ENCODE peak calls at places on chromosome 7, in ten cellular contexts. One of them, this sample, is unnamed.

GRCh38 chr7:38929460-38930171 is 20.6 kb upstream of the VPS41 start:
- DNase-seq in right atrium auricular region: no peak
- DNase-seq in tibial nerve: no peak
- DNase-seq in psoas muscle: no peak
- DNase-seq in epithelial cell of esophagus: no peak
- DNase-seq in GM12865: no peak
- DNase-seq in adrenal gland: no peak
- DNase-seq in mucosa of descending colon: no peak
- DNase-seq in mammary epithelial cell: no peak
- DNase-seq in coronary artery: no peak
- DNase-seq in this sample: no peak

GRCh38 chr7:74455933-74456332 is 2.2 kb downstream of the GTF2IRD1 start:
- DNase-seq in right atrium auricular region: no peak
- DNase-seq in tibial nerve: no peak
- DNase-seq in psoas muscle: no peak
- DNase-seq in epithelial cell of esophagus: no peak
- DNase-seq in GM12865: no peak
- DNase-seq in adrenal gland: peak; percentile 77
- DNase-seq in mucosa of descending colon: no peak
- DNase-seq in mammary epithelial cell: no peak
- DNase-seq in coronary artery: no peak
- DNase-seq in this sample: no peak

GRCh38 chr7:1700536-1701333 is 30.7 kb downstream of the ELFN1 start:
- DNase-seq in right atrium auricular region: no peak
- DNase-seq in tibial nerve: no peak
- DNase-seq in psoas muscle: no peak
- DNase-seq in epithelial cell of esophagus: no peak
- DNase-seq in GM12865: no peak
- DNase-seq in adrenal gland: peak; percentile 28
- DNase-seq in mucosa of descending colon: peak; percentile 2
- DNase-seq in mammary epithelial cell: no peak
- DNase-seq in coronary artery: peak; percentile 35
- DNase-seq in this sample: no peak

GRCh38 chr7:47414342-47415288 is 167.3 kb downstream of the TNS3 start:
- DNase-seq in right atrium auricular region: no peak
- DNase-seq in tibial nerve: no peak
- DNase-seq in psoas muscle: no peak
- DNase-seq in epithelial cell of esophagus: no peak
- DNase-seq in GM12865: no peak
- DNase-seq in adrenal gland: peak; percentile 63
- DNase-seq in mucosa of descending colon: no peak
- DNase-seq in mammary epithelial cell: no peak
- DNase-seq in coronary artery: peak; percentile 72
- DNase-seq in this sample: no peak

GRCh38 chr7:90530263-90530662 is 60.8 kb downstream of the PTTG1IP2 start:
- DNase-seq in right atrium auricular region: no peak
- DNase-seq in tibial nerve: no peak
- DNase-seq in psoas muscle: no peak
- DNase-seq in epithelial cell of esophagus: peak; percentile 92
- DNase-seq in GM12865: no peak
- DNase-seq in adrenal gland: no peak
- DNase-seq in mucosa of descending colon: no peak
- DNase-seq in mammary epithelial cell: peak; percentile 72
- DNase-seq in coronary artery: no peak
- DNase-seq in this sample: no peak

GRCh38 chr7:128361463-128362441 is at the start of gene PRRT4:
- DNase-seq in right atrium auricular region: no peak
- DNase-seq in tibial nerve: no peak
- DNase-seq in psoas muscle: peak; percentile 77
- DNase-seq in epithelial cell of esophagus: peak; percentile 50
- DNase-seq in GM12865: no peak
- DNase-seq in adrenal gland: peak; percentile 69
- DNase-seq in mucosa of descending colon: peak; percentile 46
- DNase-seq in mammary epithelial cell: no peak
- DNase-seq in coronary artery: no peak
- DNase-seq in this sample: no peak

GRCh38 chr7:120370954-120371353 is 98.0 kb downstream of the KCND2 start:
- DNase-seq in right atrium auricular region: no peak
- DNase-seq in tibial nerve: no peak
- DNase-seq in psoas muscle: no peak
- DNase-seq in epithelial cell of esophagus: no peak
- DNase-seq in GM12865: peak; percentile 16
- DNase-seq in adrenal gland: no peak
- DNase-seq in mucosa of descending colon: no peak
- DNase-seq in mammary epithelial cell: no peak
- DNase-seq in coronary artery: no peak
- DNase-seq in this sample: peak; percentile 30

GRCh38 chr7:90686146-90686545 is 90.0 kb downstream of the CDK14 start:
- DNase-seq in right atrium auricular region: no peak
- DNase-seq in tibial nerve: no peak
- DNase-seq in psoas muscle: no peak
- DNase-seq in epithelial cell of esophagus: no peak
- DNase-seq in GM12865: no peak
- DNase-seq in adrenal gland: no peak
- DNase-seq in mucosa of descending colon: no peak
- DNase-seq in mammary epithelial cell: no peak
- DNase-seq in coronary artery: no peak
- DNase-seq in this sample: no peak

GRCh38 chr7:35848728-35849127 is 47.9 kb downstream of the SEPTIN7 start:
- DNase-seq in right atrium auricular region: no peak
- DNase-seq in tibial nerve: no peak
- DNase-seq in psoas muscle: no peak
- DNase-seq in epithelial cell of esophagus: no peak
- DNase-seq in GM12865: no peak
- DNase-seq in adrenal gland: no peak
- DNase-seq in mucosa of descending colon: no peak
- DNase-seq in mammary epithelial cell: no peak
- DNase-seq in coronary artery: no peak
- DNase-seq in this sample: no peak

GRCh38 chr7:24381919-24382505 is 98.0 kb downstream of the NPY start:
- DNase-seq in right atrium auricular region: no peak
- DNase-seq in tibial nerve: no peak
- DNase-seq in psoas muscle: no peak
- DNase-seq in epithelial cell of esophagus: peak; percentile 45
- DNase-seq in GM12865: peak; percentile 62
- DNase-seq in adrenal gland: no peak
- DNase-seq in mucosa of descending colon: no peak
- DNase-seq in mammary epithelial cell: peak; percentile 12
- DNase-seq in coronary artery: no peak
- DNase-seq in this sample: peak; percentile 15

GRCh38 chr7:151506901-151507382 is 12.8 kb downstream of the RHEB start:
- DNase-seq in right atrium auricular region: no peak
- DNase-seq in tibial nerve: no peak
- DNase-seq in psoas muscle: no peak
- DNase-seq in epithelial cell of esophagus: peak; percentile 47
- DNase-seq in GM12865: no peak
- DNase-seq in adrenal gland: no peak
- DNase-seq in mucosa of descending colon: no peak
- DNase-seq in mammary epithelial cell: peak; percentile 36
- DNase-seq in coronary artery: no peak
- DNase-seq in this sample: no peak
- TF ChIP-seq CTCF in right atrium auricular region: no peak
- TF ChIP-seq CTCF in tibial nerve: no peak
- TF ChIP-seq CTCF in psoas muscle: peak; percentile 10
- TF ChIP-seq CTCF in epithelial cell of esophagus: no peak
- TF ChIP-seq CTCF in GM12865: no peak
- TF ChIP-seq CTCF in adrenal gland: no peak
- TF ChIP-seq CTCF in mucosa of descending colon: no peak
- TF ChIP-seq CTCF in mammary epithelial cell: no peak
- TF ChIP-seq CTCF in coronary artery: no peak
- TF ChIP-seq CTCF in this sample: peak; percentile 14

GRCh38 chr7:41938371-41938770 is 235.5 kb upstream of the INHBA start:
- DNase-seq in right atrium auricular region: no peak
- DNase-seq in tibial nerve: no peak
- DNase-seq in psoas muscle: no peak
- DNase-seq in epithelial cell of esophagus: no peak
- DNase-seq in GM12865: no peak
- DNase-seq in adrenal gland: no peak
- DNase-seq in mucosa of descending colon: no peak
- DNase-seq in mammary epithelial cell: no peak
- DNase-seq in coronary artery: no peak
- DNase-seq in this sample: no peak

GRCh38 chr7:41942468-41943097 is 239.7 kb upstream of the INHBA start:
- DNase-seq in right atrium auricular region: no peak
- DNase-seq in tibial nerve: no peak
- DNase-seq in psoas muscle: no peak
- DNase-seq in epithelial cell of esophagus: no peak
- DNase-seq in GM12865: no peak
- DNase-seq in adrenal gland: no peak
- DNase-seq in mucosa of descending colon: peak; percentile 68
- DNase-seq in mammary epithelial cell: no peak
- DNase-seq in coronary artery: no peak
- DNase-seq in this sample: no peak

GRCh38 chr7:41943098-41943577 is 240.2 kb upstream of the INHBA start:
- DNase-seq in right atrium auricular region: peak; percentile 82
- DNase-seq in tibial nerve: peak; percentile 92
- DNase-seq in psoas muscle: peak; percentile 88
- DNase-seq in epithelial cell of esophagus: peak; percentile 76
- DNase-seq in GM12865: peak; percentile 76
- DNase-seq in adrenal gland: peak; percentile 89
- DNase-seq in mucosa of descending colon: peak; percentile 92
- DNase-seq in mammary epithelial cell: peak; percentile 63
- DNase-seq in coronary artery: peak; percentile 88
- DNase-seq in this sample: no peak

DNA sequence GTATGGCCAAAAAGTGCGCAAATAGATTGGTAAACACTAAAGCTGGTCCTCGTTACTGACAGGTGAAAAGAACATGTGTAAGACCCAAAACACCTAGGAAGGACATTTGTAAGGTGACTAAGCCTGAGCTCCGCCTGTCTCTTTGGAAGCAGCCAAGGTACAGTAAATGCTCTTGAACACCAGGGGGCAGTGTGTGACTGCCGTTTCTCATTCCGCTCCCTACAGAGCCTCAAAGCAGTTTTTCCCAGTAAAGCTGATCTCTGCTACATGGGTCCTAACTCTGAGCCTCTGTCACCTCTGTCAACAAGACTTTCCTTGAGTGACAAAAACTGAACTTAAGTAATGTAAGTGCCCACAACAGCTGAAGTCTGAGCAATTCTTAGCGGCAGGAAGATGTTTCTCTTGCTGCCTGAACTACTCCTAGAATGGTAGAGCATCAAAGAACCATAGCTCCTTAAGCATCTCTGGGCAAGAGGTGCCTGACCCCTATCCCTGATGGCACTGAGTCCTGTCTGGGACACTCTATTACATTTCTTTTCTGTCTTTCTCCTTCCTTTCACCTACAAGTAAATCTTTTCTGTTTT is 238.0 kb upstream of the INHBA start:
- DNase-seq in right atrium auricular region: peak; percentile 78
- DNase-seq in tibial nerve: peak; percentile 69
- DNase-seq in psoas muscle: peak; percentile 68
- DNase-seq in epithelial cell of esophagus: peak; percentile 85
- DNase-seq in GM12865: peak; percentile 72
- DNase-seq in adrenal gland: peak; percentile 89
- DNase-seq in mucosa of descending colon: peak; percentile 44
- DNase-seq in mammary epithelial cell: peak; percentile 71
- DNase-seq in coronary artery: no peak
- DNase-seq in this sample: no peak
- TF ChIP-seq CTCF in right atrium auricular region: peak; percentile 92
- TF ChIP-seq CTCF in tibial nerve: peak; percentile 84
- TF ChIP-seq CTCF in psoas muscle: peak; percentile 90
- TF ChIP-seq CTCF in epithelial cell of esophagus: peak; percentile 97
- TF ChIP-seq CTCF in GM12865: peak; percentile 91
- TF ChIP-seq CTCF in adrenal gland: peak; percentile 86
- TF ChIP-seq CTCF in mucosa of descending colon: peak; percentile 81
- TF ChIP-seq CTCF in mammary epithelial cell: peak; percentile 71
- TF ChIP-seq CTCF in coronary artery: peak; percentile 80
- TF ChIP-seq CTCF in this sample: peak; percentile 94

GRCh38 chr7:97117372-97118188 is at the start of gene SDHAF3:
- DNase-seq in right atrium auricular region: peak; percentile 98
- DNase-seq in tibial nerve: peak; percentile 92
- DNase-seq in psoas muscle: peak; percentile 99
- DNase-seq in epithelial cell of esophagus: peak; percentile 99
- DNase-seq in GM12865: peak; percentile 99
- DNase-seq in adrenal gland: peak; percentile 99
- DNase-seq in mucosa of descending colon: peak; percentile 98
- DNase-seq in mammary epithelial cell: peak; percentile 95
- DNase-seq in coronary artery: peak; percentile 98
- DNase-seq in this sample: peak; percentile 97
- TF ChIP-seq CTCF in right atrium auricular region: peak; percentile 47
- TF ChIP-seq CTCF in tibial nerve: no peak
- TF ChIP-seq CTCF in psoas muscle: peak; percentile 13
- TF ChIP-seq CTCF in epithelial cell of esophagus: peak; percentile 2
- TF ChIP-seq CTCF in GM12865: peak; percentile 17
- TF ChIP-seq CTCF in adrenal gland: no peak
- TF ChIP-seq CTCF in mucosa of descending colon: peak; percentile 28
- TF ChIP-seq CTCF in mammary epithelial cell: no peak
- TF ChIP-seq CTCF in coronary artery: no peak
- TF ChIP-seq CTCF in this sample: peak; percentile 6

GRCh38 chr7:81956520-81956919 is 186.7 kb upstream of the HGF start:
- DNase-seq in right atrium auricular region: no peak
- DNase-seq in tibial nerve: peak; percentile 20
- DNase-seq in psoas muscle: no peak
- DNase-seq in epithelial cell of esophagus: peak; percentile 23
- DNase-seq in GM12865: peak; percentile 70
- DNase-seq in adrenal gland: no peak
- DNase-seq in mucosa of descending colon: no peak
- DNase-seq in mammary epithelial cell: no peak
- DNase-seq in coronary artery: no peak
- DNase-seq in this sample: no peak
- TF ChIP-seq CTCF in right atrium auricular region: peak; percentile 60
- TF ChIP-seq CTCF in tibial nerve: peak; percentile 46
- TF ChIP-seq CTCF in psoas muscle: peak; percentile 27
- TF ChIP-seq CTCF in epithelial cell of esophagus: peak; percentile 38
- TF ChIP-seq CTCF in GM12865: peak; percentile 47
- TF ChIP-seq CTCF in adrenal gland: no peak
- TF ChIP-seq CTCF in mucosa of descending colon: no peak
- TF ChIP-seq CTCF in mammary epithelial cell: peak; percentile 10
- TF ChIP-seq CTCF in coronary artery: no peak
- TF ChIP-seq CTCF in this sample: peak; percentile 45

DNA sequence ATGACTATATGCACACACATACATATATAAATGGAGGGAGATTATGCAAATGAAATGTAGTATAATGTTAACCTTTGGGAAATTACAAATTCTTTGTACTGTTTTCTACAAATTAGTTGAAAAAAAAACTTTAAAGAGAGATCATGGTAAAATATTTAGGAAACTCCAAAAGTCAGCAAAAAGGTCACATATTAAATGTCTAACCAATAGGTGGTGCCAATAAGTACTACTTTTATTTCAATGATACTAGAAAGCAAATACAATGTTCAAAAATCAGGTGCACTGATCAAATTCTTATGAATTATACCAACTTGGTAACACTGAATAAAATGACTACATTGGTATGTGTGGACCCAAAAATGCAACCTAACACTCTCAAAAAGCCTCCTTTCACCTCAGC is 276.9 kb downstream of the DOCK4 start:
- DNase-seq in right atrium auricular region: no peak
- DNase-seq in tibial nerve: no peak
- DNase-seq in psoas muscle: no peak
- DNase-seq in epithelial cell of esophagus: no peak
- DNase-seq in GM12865: no peak
- DNase-seq in adrenal gland: no peak
- DNase-seq in mucosa of descending colon: no peak
- DNase-seq in mammary epithelial cell: no peak
- DNase-seq in coronary artery: no peak
- DNase-seq in this sample: no peak
- TF ChIP-seq CTCF in right atrium auricular region: no peak
- TF ChIP-seq CTCF in tibial nerve: no peak
- TF ChIP-seq CTCF in psoas muscle: no peak
- TF ChIP-seq CTCF in epithelial cell of esophagus: no peak
- TF ChIP-seq CTCF in GM12865: no peak
- TF ChIP-seq CTCF in adrenal gland: no peak
- TF ChIP-seq CTCF in mucosa of descending colon: no peak
- TF ChIP-seq CTCF in mammary epithelial cell: no peak
- TF ChIP-seq CTCF in coronary artery: no peak
- TF ChIP-seq CTCF in this sample: no peak

GRCh38 chr7:13279854-13280435 is 592.5 kb downstream of the ARL4A start:
- DNase-seq in right atrium auricular region: no peak
- DNase-seq in tibial nerve: no peak
- DNase-seq in psoas muscle: no peak
- DNase-seq in epithelial cell of esophagus: peak; percentile 33
- DNase-seq in GM12865: peak; percentile 1
- DNase-seq in adrenal gland: no peak
- DNase-seq in mucosa of descending colon: no peak
- DNase-seq in mammary epithelial cell: no peak
- DNase-seq in coronary artery: no peak
- DNase-seq in this sample: no peak
- TF ChIP-seq CTCF in right atrium auricular region: peak; percentile 69
- TF ChIP-seq CTCF in tibial nerve: no peak
- TF ChIP-seq CTCF in psoas muscle: peak; percentile 64
- TF ChIP-seq CTCF in epithelial cell of esophagus: peak; percentile 10
- TF ChIP-seq CTCF in GM12865: no peak
- TF ChIP-seq CTCF in adrenal gland: peak; percentile 18
- TF ChIP-seq CTCF in mucosa of descending colon: no peak
- TF ChIP-seq CTCF in mammary epithelial cell: peak; percentile 24
- TF ChIP-seq CTCF in coronary artery: peak; percentile 25
- TF ChIP-seq CTCF in this sample: no peak